ENCODE peak calls at places on chromosomes 11 and 22, in four cellular contexts. B is A549, M is K562, R is H1. F is an unnamed sample.

GRCh38 chr11:68689737-68690625 is 5.6 kb downstream of the GAL start:
- DNase-seq in B (no peak), M (no peak), R (peak; percentile 47), F (no peak)

GRCh38 chr11:28679795-28680194 is 571.6 kb downstream of the METTL15 start:
- DNase-seq in B (no peak), M (no peak), R (no peak), F (no peak)

GRCh38 chr22:43126506-43127165 is 16.1 kb downstream of the BIK start:
- DNase-seq in B (peak; percentile 56), M (peak; percentile 64), R (peak; percentile 51), F (peak; percentile 65)

GRCh38 chr11:1694846-1695547 is 2.0 kb upstream of the KRTAP5-6 start:
- DNase-seq in B (no peak), M (no peak), R (no peak), F (no peak)

GRCh38 chr11:112297248-112297866 is 36.7 kb upstream of the PLET1 start:
- DNase-seq in B (no peak), M (no peak), R (no peak), F (no peak)

GRCh38 chr11:69385466-69385820 is 91.5 kb downstream of the MYEOV start:
- DNase-seq in B (no peak), M (no peak), R (no peak), F (no peak)

GRCh38 chr22:27970596-27971220 is 51.7 kb upstream of the PITPNB start:
- DNase-seq in B (no peak), M (no peak), R (no peak), F (no peak)

GRCh38 chr11:114149689-114150407 is 90.3 kb downstream of the ZBTB16 start:
- DNase-seq in B (no peak), M (no peak), R (no peak), F (no peak)

GRCh38 chr11:116792869-116793475 is 1.3 kb upstream of the APOA5 start:
- DNase-seq in B (no peak), M (no peak), R (no peak), F (no peak)

GRCh38 chr11:124869856-124870387 is 4.7 kb downstream of the ROBO3 start:
- DNase-seq in B (no peak), M (no peak), R (no peak), F (no peak)
- TF ChIP-seq RNF2 in B (no peak), M (no peak), R (no peak), F (no peak)

DNA sequence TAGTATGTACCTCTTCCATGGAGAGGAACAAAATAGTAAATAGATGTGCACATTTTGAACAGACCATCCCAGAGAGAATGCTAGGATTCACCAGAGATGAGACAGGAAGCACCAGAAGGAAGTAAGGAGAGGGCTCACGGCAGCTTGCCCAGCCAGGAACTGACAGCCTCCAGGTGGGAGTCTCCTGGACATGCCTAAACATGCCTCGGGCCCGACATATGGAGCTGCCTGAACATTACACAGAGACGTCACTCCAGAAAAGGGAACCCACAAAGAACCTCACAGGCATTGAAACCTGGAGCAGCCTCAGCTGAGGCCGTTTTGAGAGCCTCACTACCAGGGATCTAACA is 67.4 kb downstream of the BRD1 start:
- DNase-seq in B (no peak), M (no peak), R (no peak), F (no peak)
- TF ChIP-seq RNF2 in B (no peak), M (no peak), R (no peak), F (no peak)

GRCh38 chr11:57599381-57599780 is 1.9 kb downstream of the SERPING1 start:
- DNase-seq in B (no peak), M (no peak), R (no peak), F (no peak)
- TF ChIP-seq RNF2 in B (no peak), M (no peak), R (no peak), F (no peak)

DNA sequence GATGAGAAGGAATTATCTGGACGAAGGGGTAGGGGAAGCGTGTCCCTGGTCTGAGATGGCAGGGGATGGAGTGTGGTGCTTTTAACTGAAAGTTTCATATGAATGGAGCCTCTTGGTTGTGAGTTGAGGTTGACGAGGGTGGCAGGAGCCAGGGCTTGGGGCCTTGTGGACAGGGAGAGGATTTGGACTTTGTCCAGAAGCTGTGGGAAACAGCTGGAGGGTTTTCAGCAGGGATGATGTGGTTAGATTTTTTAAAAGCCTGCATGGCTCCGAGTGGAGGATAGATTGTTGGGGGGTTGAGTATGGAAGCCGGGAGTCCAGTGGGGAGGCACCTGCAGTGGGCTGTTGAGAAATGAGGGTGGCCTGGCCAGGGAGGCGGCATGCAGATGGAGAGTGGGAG is 24.8 kb downstream of the MYO7A start:
- DNase-seq in B (no peak), M (no peak), R (no peak), F (no peak)
- TF ChIP-seq RNF2 in B (no peak), M (no peak), R (no peak), F (no peak)

GRCh38 chr11:133746663-133747306 is 98.5 kb downstream of the SPATA19 start:
- DNase-seq in B (no peak), M (no peak), R (no peak), F (no peak)
- TF ChIP-seq RNF2 in B (no peak), M (no peak), R (no peak), F (no peak)

GRCh38 chr11:3160252-3161031 is 4.7 kb downstream of the OSBPL5 start:
- DNase-seq in B (no peak), M (no peak), R (peak; percentile 91), F (no peak)
- TF ChIP-seq RNF2 in B (no peak), M (no peak), R (no peak), F (no peak)

GRCh38 chr22:46364341-46365165 is 29.0 kb downstream of the TRMU start:
- DNase-seq in B (no peak), M (no peak), R (no peak), F (no peak)
- TF ChIP-seq RNF2 in B (no peak), M (no peak), R (no peak), F (no peak)